ENCODE peak calls at places on chromosomes 3 and 15, in ten cellular contexts. T, Z, K, X, L, N, S, U, Q and C are unnamed samples. For H3K27me3 and H3K9me3, the result is how much of the 10 kb centered on the place peaks cover.

GRCh38 chr3:149373235-149374125 is 4.0 kb downstream of the TM4SF1 start:
- DNase-seq in S (peak), Q (no peak), U (peak), X (no peak), L (no peak), K (no peak), T (no peak), Z (no peak), N (no peak), C (no peak)

GRCh38 chr15:88605507-88606436 is 15.4 kb upstream of the AEN start:
- DNase-seq in L (no peak), X (peak), S (no peak), Z (peak), U (peak), Q (no peak), K (peak), T (peak), N (no peak), C (peak)

GRCh38 chr15:89430530-89431341 is 65.6 kb downstream of the RHCG start:
- DNase-seq in Q (peak), T (peak), L (peak), U (peak), S (peak), N (peak), X (peak), K (peak), Z (peak), C (peak)

GRCh38 chr3:16741103-16741758 is 136.0 kb upstream of the DAZL start:
- DNase-seq in N (no peak), Q (peak), L (no peak), Z (no peak), K (no peak), T (no peak), X (no peak), U (peak), S (peak), C (no peak)

GRCh38 chr15:69780981-69781380 is 316.7 kb downstream of the TLE3 start:
- DNase-seq in N (no peak), Q (no peak), U (no peak), T (no peak), S (no peak), K (no peak), L (no peak), Z (no peak), X (no peak), C (no peak)

GRCh38 chr3:197333901-197334639 is 35.7 kb upstream of the DLG1 start:
- DNase-seq in T (no peak), L (no peak), X (no peak), U (no peak), S (no peak), N (no peak), Z (no peak), K (no peak), Q (no peak), C (no peak)

GRCh38 chr3:152444029-152444641 is 175.4 kb downstream of the MBNL1 start:
- DNase-seq in N (no peak), S (peak), T (no peak), U (peak), Z (no peak), X (no peak), L (no peak), Q (no peak), K (no peak), C (no peak)

GRCh38 chr3:33360136-33360825 is 79.9 kb downstream of the UBP1 start:
- DNase-seq in U (peak), L (no peak), Z (no peak), N (no peak), X (no peak), K (no peak), Q (no peak), T (no peak), S (no peak), C (no peak)

GRCh38 chr3:31523543-31523942 is 9.2 kb upstream of the STT3B start:
- DNase-seq in N (no peak), X (no peak), T (no peak), Q (no peak), U (no peak), K (no peak), L (no peak), S (no peak), Z (no peak), C (no peak)

GRCh38 chr3:37590328-37591079 is 271.2 kb upstream of the CTDSPL start:
- DNase-seq in K (no peak), X (peak), Z (peak), N (peak), U (no peak), S (no peak), T (peak), Q (peak), L (peak), C (no peak)

GRCh38 chr3:170090601-170090981 is 52.8 kb downstream of the GPR160 start:
- DNase-seq in U (no peak), S (no peak), T (no peak), N (no peak), Q (no peak), L (no peak), Z (no peak), X (no peak), K (no peak), C (no peak)

GRCh38 chr3:96370637-96371036 is 443.8 kb upstream of the EPHA6 start:
- DNase-seq in S (no peak), X (no peak), U (no peak), K (no peak), Z (no peak), L (no peak), Q (no peak), T (no peak), N (no peak), C (no peak)

GRCh38 chr3:130386604-130387263 is 41.3 kb downstream of the COL6A5 start:
- DNase-seq in N (no peak), X (no peak), Q (no peak), S (no peak), Z (no peak), K (no peak), U (peak), T (no peak), L (no peak), C (no peak)

GRCh38 chr15:23564798-23565394 is 578 bp upstream of the MKRN3 start:
- DNase-seq in L (no peak), Z (no peak), T (no peak), U (no peak), Q (no peak), N (no peak), X (no peak), K (no peak), S (no peak), C (no peak)

GRCh38 chr3:112769624-112770023 is 77.0 kb downstream of the CD200R1L start:
- DNase-seq in Z (no peak), X (no peak), N (no peak), S (no peak), U (peak), T (no peak), Q (no peak), K (no peak), L (no peak), C (no peak)

GRCh38 chr15:33160054-33160453 is 34.5 kb downstream of the FMN1 start:
- DNase-seq in S (no peak), L (no peak), N (no peak), X (no peak), Q (no peak), U (no peak), Z (no peak), K (no peak), T (no peak), C (no peak)

DNA sequence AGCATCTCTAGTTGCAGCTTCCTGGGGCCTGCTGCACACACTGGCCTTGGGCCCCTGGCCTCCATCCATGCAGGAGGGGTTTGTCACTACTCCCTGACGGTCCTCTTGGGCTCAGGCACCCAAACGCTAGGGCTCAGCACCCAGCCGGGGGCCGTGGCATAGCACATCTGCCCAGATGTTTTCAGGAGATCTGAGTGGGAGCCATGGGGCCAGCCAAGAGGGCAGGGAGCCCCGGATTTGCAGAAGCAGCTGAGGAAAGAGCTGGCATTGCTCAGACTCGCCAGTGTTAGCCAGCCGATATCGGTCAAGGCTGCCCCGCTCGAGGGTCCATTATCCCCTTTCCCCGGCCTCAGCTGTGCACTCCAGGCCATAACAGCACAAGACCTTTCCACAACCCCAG is 1.5 kb upstream of the ALDH1A3 start:
- DNase-seq in S (no peak), K (no peak), Q (no peak), L (no peak), X (no peak), Z (no peak), N (no peak), U (no peak), T (no peak), C (no peak)
- H3K27me3 ChIP-seq in S (under half), K (under half), Q (under half), L (under half), X (half or more), Z (half or more), N (under half), U (under half), T (under half), C (half or more)

GRCh38 chr3:21561472-21561871 is 189.5 kb downstream of the ZNF385D start:
- DNase-seq in Q (no peak), N (no peak), Z (no peak), S (no peak), K (no peak), T (no peak), U (no peak), X (no peak), L (no peak), C (no peak)
- H3K9me3 ChIP-seq in Q (under half), N (under half), Z (under half), S (under half), K (under half), T (under half), U (under half), X (under half), L (under half), C (under half)

GRCh38 chr3:128993461-128994172 is at the start of gene CFAP92:
- DNase-seq in N (peak), K (peak), S (no peak), X (peak), U (peak), Q (peak), Z (peak), T (peak), L (peak), C (peak)
- TF ChIP-seq CTCF in N (no peak), K (no peak), S (no peak), X (no peak), U (peak), Q (no peak), Z (no peak), T (no peak), L (no peak), C (no peak)

GRCh38 chr15:92394327-92395175 is 870 bp downstream of the ST8SIA2 start:
- DNase-seq in Q (no peak), S (no peak), K (no peak), T (no peak), X (no peak), U (no peak), L (no peak), Z (no peak), N (no peak), C (no peak)

GRCh38 chr15:92393994-92394326 is 279 bp downstream of the ST8SIA2 start:
- DNase-seq in S (no peak), X (no peak), K (no peak), Z (no peak), L (no peak), T (no peak), Q (no peak), N (no peak), U (no peak), C (no peak)

GRCh38 chr15:92392462-92392861 is 1.2 kb upstream of the ST8SIA2 start:
- DNase-seq in Z (no peak), Q (no peak), K (no peak), T (no peak), L (no peak), S (no peak), X (no peak), N (no peak), U (no peak), C (no peak)

GRCh38 chr15:92392966-92393286 is 755 bp upstream of the ST8SIA2 start:
- DNase-seq in X (no peak), L (no peak), T (no peak), U (no peak), Q (no peak), S (no peak), K (no peak), Z (no peak), N (no peak), C (no peak)

GRCh38 chr15:92393287-92393993 is at the start of gene ST8SIA2:
- DNase-seq in T (no peak), X (peak), N (no peak), K (no peak), L (peak), S (no peak), U (peak), Q (no peak), Z (peak), C (no peak)
- H3K27me3 ChIP-seq in T (under half), X (half or more), N (under half), K (under half), L (half or more), S (under half), U (under half), Q (under half), Z (half or more), C (half or more)